ENCODE peak calls at places on chromosomes 5 and 9, in six cellular contexts. K, F, C, U, Q and L are unnamed samples. For H3K4me1 and H3K9me3, the result is how much of the 10 kb centered on the place peaks cover.

GRCh38 chr9:38068866-38069628 is at the start of gene SHB:
- DNase-seq in F (peak), U (peak), K (peak), Q (peak), C (peak), L (peak)

GRCh38 chr9:75814667-75815066 is 75.8 kb upstream of the PCSK5 start:
- DNase-seq in U (no peak), K (no peak), F (no peak), C (peak), Q (no peak), L (no peak)

GRCh38 chr9:124346347-124347163 is 68.7 kb downstream of the PSMB7 start:
- DNase-seq in C (no peak), U (no peak), F (no peak), K (no peak), Q (peak), L (no peak)

GRCh38 chr5:170537451-170538095 is 33.8 kb downstream of the KCNIP1 start:
- DNase-seq in C (no peak), U (no peak), K (no peak), F (no peak), Q (no peak), L (no peak)

GRCh38 chr9:19922476-19923118 is 133.8 kb upstream of the SLC24A2 start:
- DNase-seq in C (peak), K (no peak), U (no peak), F (no peak), Q (no peak), L (no peak)

GRCh38 chr5:168818586-168818985 is 239.4 kb upstream of the PANK3 start:
- DNase-seq in U (no peak), Q (peak), C (no peak), K (no peak), F (no peak), L (no peak)

GRCh38 chr9:3931996-3932906 is 367.6 kb downstream of the GLIS3 start:
- DNase-seq in Q (no peak), K (no peak), F (no peak), C (no peak), U (no peak), L (no peak)

GRCh38 chr5:68159251-68159951 is 56.2 kb upstream of the PIK3R1 start:
- DNase-seq in Q (no peak), K (no peak), F (peak), U (no peak), C (no peak), L (no peak)

GRCh38 chr9:126000256-126000655 is 253.1 kb downstream of the PBX3 start:
- DNase-seq in C (no peak), F (no peak), Q (no peak), K (no peak), U (no peak), L (no peak)

GRCh38 chr5:21723500-21723899 is 1129.6 kb downstream of the CDH12 start:
- DNase-seq in F (no peak), C (no peak), Q (no peak), U (no peak), K (no peak), L (no peak)

GRCh38 chr5:91848453-91848852 is 465.3 kb upstream of the ARRDC3 start:
- DNase-seq in K (no peak), C (peak), U (peak), F (no peak), Q (no peak), L (no peak)

GRCh38 chr9:107363511-107364182 is 80.6 kb downstream of the RAD23B start:
- DNase-seq in K (no peak), Q (peak), F (no peak), U (no peak), C (no peak), L (peak)

DNA sequence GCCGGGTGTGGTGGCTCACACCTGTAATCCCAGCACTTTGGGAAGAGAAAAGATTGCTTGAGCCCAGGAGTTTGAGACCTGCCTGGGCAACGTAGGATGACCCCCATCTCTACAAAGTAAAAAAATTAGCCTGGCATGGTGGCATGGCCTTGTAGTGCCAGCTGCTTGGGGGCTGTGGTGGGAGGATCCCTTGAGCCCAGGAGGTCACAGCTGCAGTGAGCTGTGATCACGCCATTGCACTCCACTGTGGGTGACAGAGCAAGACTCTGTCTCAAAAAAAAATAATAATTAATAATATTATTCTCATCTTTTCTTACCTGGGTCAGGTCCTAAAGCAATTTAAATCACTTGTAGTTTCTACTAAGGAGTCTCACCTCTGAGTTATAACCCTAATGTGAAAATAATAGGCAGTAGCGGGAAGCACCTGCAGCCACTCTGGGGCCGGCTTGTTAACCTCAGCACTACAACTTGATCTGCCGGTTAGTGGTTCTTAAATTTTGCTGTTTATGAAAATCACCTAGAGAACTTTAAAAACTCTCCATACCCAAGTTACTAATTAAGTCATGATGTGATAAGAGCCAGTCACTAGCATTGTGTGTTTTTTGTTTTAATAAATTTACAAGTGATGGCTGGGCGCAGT is 29.4 kb upstream of the PCAT7 start:
- DNase-seq in K (no peak), U (no peak), C (no peak), F (no peak), Q (no peak), L (no peak)
- H3K4me1 ChIP-seq in K (under half), U (under half), C (under half), F (under half), Q (under half), L (under half)

DNA sequence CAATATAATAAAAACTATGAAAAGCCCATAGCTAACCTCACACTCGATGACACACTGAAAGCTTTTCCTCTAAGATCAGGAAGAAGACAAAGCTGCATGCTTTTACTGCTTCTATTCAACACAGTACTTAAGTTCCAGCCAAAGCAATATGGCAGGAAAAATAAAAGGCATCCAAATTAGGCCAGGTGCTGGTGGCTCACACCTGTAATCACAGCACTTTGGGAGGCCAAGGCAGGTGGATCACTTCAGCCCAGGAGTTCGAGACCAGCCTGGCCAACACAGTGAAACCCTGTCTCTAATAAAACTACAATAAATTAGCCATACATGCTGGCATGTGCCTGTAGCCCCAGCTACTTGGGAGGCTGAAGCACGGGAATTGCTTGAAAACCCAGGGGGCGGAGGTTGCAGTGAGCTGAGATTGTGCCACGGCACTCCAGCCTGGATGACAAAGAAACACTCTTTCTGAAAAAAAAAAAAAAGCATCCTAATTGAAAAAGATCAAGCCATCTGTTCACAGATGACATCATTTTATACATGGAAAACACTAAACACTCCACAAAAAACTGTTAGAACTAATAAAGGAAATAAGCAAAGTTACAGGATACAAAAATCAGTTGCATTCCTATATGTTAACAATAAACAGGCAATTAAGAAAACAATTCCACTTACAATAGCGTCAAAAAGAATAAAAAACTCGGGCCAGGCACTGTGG is 17.9 kb downstream of the ZFR start:
- DNase-seq in Q (no peak), K (no peak), U (no peak), C (no peak), F (no peak), L (no peak)
- H3K9me3 ChIP-seq in Q (under half), K (under half), U (under half), C (under half), F (under half), L (under half)

GRCh38 chr9:89441655-89441970 is 56.3 kb downstream of the SEMA4D start:
- DNase-seq in C (no peak), Q (no peak), K (no peak), U (no peak), F (no peak), L (no peak)

GRCh38 chr9:89440951-89441654 is 56.8 kb downstream of the SEMA4D start:
- DNase-seq in U (peak), C (no peak), F (peak), K (no peak), Q (no peak), L (no peak)

GRCh38 chr9:89439571-89439970 is 58.3 kb downstream of the SEMA4D start:
- DNase-seq in U (no peak), F (no peak), C (no peak), Q (no peak), K (no peak), L (no peak)

GRCh38 chr9:89440548-89440947 is 57.4 kb downstream of the SEMA4D start:
- DNase-seq in Q (peak), C (no peak), U (no peak), F (peak), K (no peak), L (no peak)

DNA sequence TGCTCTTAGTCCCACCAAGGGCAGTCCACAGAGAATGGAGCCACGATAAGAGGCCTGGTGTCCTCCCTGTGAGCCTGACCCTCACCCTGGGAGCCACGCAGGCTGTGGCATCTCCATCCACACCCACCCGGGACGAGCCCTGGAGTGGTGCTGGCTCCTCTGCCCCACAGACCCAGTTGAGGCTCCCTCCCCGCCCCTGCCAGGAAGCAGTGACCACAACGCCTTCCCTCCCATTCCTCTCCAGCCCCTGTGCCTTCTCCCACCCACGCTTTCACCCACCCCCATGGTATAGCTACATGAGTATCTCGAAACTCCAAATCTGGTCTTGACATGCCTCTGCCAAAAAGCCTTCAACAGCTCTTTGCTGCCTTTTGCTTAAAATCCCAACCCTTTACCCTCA is 57.9 kb downstream of the SEMA4D start:
- DNase-seq in U (no peak), F (no peak), C (no peak), K (no peak), Q (no peak), L (no peak)
- H3K4me1 ChIP-seq in U (under half), F (under half), C (under half), K (half or more), Q (under half), L (under half)

GRCh38 chr5:36055984-36056383 is 10.7 kb downstream of the UGT3A2 start:
- DNase-seq in C (no peak), U (no peak), F (no peak), Q (no peak), K (no peak), L (no peak)
- H3K9me3 ChIP-seq in C (under half), U (under half), F (under half), Q (under half), K (under half), L (under half)

GRCh38 chr5:123813937-123814624 is 302.1 kb downstream of the CSNK1G3 start:
- DNase-seq in U (peak), C (peak), F (no peak), Q (no peak), K (no peak), L (no peak)
- H3K4me1 ChIP-seq in U (under half), C (half or more), F (under half), Q (under half), K (under half), L (under half)

GRCh38 chr9:96771124-96771523 is 6.8 kb downstream of the ZNF510 start:
- DNase-seq in K (no peak), F (no peak), U (no peak), C (no peak), Q (no peak), L (no peak)

GRCh38 chr9:96766199-96766598 is 11.7 kb downstream of the ZNF510 start:
- DNase-seq in C (no peak), Q (no peak), K (no peak), U (no peak), F (no peak), L (no peak)

GRCh38 chr9:96769989-96770388 is 7.9 kb downstream of the ZNF510 start:
- DNase-seq in C (no peak), F (no peak), K (no peak), U (no peak), Q (no peak), L (no peak)
- H3K9me3 ChIP-seq in C (half or more), F (under half), K (under half), U (under half), Q (half or more), L (under half)

GRCh38 chr5:154669402-154669801 is 85.8 kb upstream of the LARP1 start:
- DNase-seq in C (no peak), Q (no peak), F (no peak), U (no peak), K (no peak), L (no peak)
- H3K4me1 ChIP-seq in C (under half), Q (under half), F (under half), U (under half), K (under half), L (under half)

DNA sequence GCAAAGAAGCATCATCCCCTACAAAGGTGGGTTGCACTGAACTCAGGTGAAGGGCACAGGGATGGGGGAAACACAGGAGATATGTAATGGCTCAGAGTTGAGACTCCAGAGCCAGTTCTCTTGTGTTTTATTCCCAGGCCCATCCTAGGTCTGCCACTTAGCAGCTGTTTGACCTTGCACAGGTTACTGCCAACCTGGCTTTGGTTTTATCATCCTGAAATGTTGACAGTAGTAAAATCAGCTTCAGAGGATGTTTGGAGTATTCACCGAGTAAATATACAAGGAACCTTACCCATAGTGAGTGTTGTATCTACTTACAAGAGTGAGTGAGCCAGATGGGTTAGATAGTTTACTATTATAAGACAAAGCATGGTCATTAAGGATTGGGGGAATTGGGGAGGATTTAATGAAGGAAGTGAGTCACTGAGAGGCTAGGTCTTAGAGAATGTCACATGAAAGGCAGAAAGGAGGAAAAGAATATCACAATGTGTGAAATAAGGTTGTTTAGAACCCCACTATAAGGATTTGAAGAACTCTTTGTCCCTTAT is 141.3 kb downstream of the MAN2A1 start:
- DNase-seq in K (no peak), U (peak), Q (no peak), C (peak), F (no peak), L (no peak)
- H3K9me3 ChIP-seq in K (under half), U (under half), Q (under half), C (under half), F (under half), L (under half)

DNA sequence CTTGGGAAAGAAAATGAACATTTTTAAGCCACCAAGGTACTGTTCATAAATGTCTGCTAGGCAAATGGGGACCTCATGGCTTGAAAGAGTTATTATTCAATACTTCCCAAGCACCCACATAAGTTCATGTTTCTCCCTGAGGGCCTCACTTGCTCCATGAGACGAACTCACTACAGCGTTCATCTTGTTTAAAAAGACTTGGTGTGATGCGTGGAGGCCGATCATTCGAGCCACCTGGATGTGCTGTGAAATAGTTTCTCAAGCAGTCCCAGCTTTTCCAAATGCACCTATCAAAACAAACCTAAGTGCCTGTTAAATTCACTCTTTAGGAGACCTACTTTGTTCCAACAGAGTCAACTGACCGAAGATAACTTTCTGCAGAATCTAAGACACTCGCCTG is 103.2 kb downstream of the LHFPL2 start:
- DNase-seq in F (no peak), K (no peak), C (no peak), Q (no peak), U (no peak), L (no peak)
- H3K4me1 ChIP-seq in F (under half), K (under half), C (under half), Q (half or more), U (half or more), L (under half)